ENCODE peak calls at places on chromosomes 1 and 21, in seven cellular contexts. One of them, this sample, is unnamed.

GRCh38 chr1:168097921-168098528 is 38.7 kb downstream of the GPR161 start:
- DNase-seq in H4: no peak
- DNase-seq in activated T-cell treated with anti-CD3 and anti-CD28 coated beads for 1 hour: no peak
- DNase-seq in H9: no peak
- DNase-seq in AG04450: no peak
- DNase-seq in activated naive CD4-positive, alpha-beta T cell: no peak
- DNase-seq in PC-9: no peak
- DNase-seq in this sample: no peak

GRCh38 chr1:50651476-50652263 is 228.4 kb upstream of the DMRTA2 start:
- DNase-seq in PC-9: no peak
- DNase-seq in H4: no peak
- DNase-seq in H9: no peak
- DNase-seq in activated T-cell treated with anti-CD3 and anti-CD28 coated beads for 1 hour: no peak
- DNase-seq in AG04450: no peak
- DNase-seq in activated naive CD4-positive, alpha-beta T cell: no peak
- DNase-seq in this sample: no peak

GRCh38 chr1:30807318-30808066 is 49.9 kb upstream of the LAPTM5 start:
- DNase-seq in H9: no peak
- DNase-seq in PC-9: no peak
- DNase-seq in AG04450: no peak
- DNase-seq in activated naive CD4-positive, alpha-beta T cell: no peak
- DNase-seq in H4: peak
- DNase-seq in activated T-cell treated with anti-CD3 and anti-CD28 coated beads for 1 hour: no peak
- DNase-seq in this sample: peak

GRCh38 chr1:116128669-116129068 is 17.5 kb downstream of the MAB21L3 start:
- DNase-seq in activated naive CD4-positive, alpha-beta T cell: no peak
- DNase-seq in PC-9: no peak
- DNase-seq in H9: no peak
- DNase-seq in activated T-cell treated with anti-CD3 and anti-CD28 coated beads for 1 hour: peak
- DNase-seq in AG04450: no peak
- DNase-seq in H4: no peak
- DNase-seq in this sample: no peak

GRCh38 chr1:207282049-207282448 is 39.4 kb upstream of the CD55 start:
- DNase-seq in H9: no peak
- DNase-seq in H4: peak
- DNase-seq in activated naive CD4-positive, alpha-beta T cell: no peak
- DNase-seq in PC-9: peak
- DNase-seq in activated T-cell treated with anti-CD3 and anti-CD28 coated beads for 1 hour: no peak
- DNase-seq in AG04450: no peak
- DNase-seq in this sample: no peak

GRCh38 chr1:200665851-200666250 is 3.9 kb downstream of the DDX59 start:
- DNase-seq in H4: no peak
- DNase-seq in activated naive CD4-positive, alpha-beta T cell: no peak
- DNase-seq in activated T-cell treated with anti-CD3 and anti-CD28 coated beads for 1 hour: no peak
- DNase-seq in PC-9: no peak
- DNase-seq in H9: no peak
- DNase-seq in AG04450: no peak
- DNase-seq in this sample: no peak

GRCh38 chr21:23960769-23961168 is 1646.5 kb downstream of the MRPL39 start:
- DNase-seq in AG04450: no peak
- DNase-seq in PC-9: no peak
- DNase-seq in H4: peak
- DNase-seq in activated T-cell treated with anti-CD3 and anti-CD28 coated beads for 1 hour: no peak
- DNase-seq in H9: no peak
- DNase-seq in activated naive CD4-positive, alpha-beta T cell: no peak
- DNase-seq in this sample: no peak

GRCh38 chr21:42447182-42447581 is 43.5 kb downstream of the UBASH3A start:
- DNase-seq in activated T-cell treated with anti-CD3 and anti-CD28 coated beads for 1 hour: no peak
- DNase-seq in activated naive CD4-positive, alpha-beta T cell: no peak
- DNase-seq in PC-9: no peak
- DNase-seq in H4: no peak
- DNase-seq in AG04450: no peak
- DNase-seq in H9: no peak
- DNase-seq in this sample: no peak

GRCh38 chr21:41622201-41622600 is 114.2 kb upstream of the TMPRSS2 start:
- DNase-seq in AG04450: no peak
- DNase-seq in H4: no peak
- DNase-seq in PC-9: no peak
- DNase-seq in activated naive CD4-positive, alpha-beta T cell: no peak
- DNase-seq in H9: no peak
- DNase-seq in activated T-cell treated with anti-CD3 and anti-CD28 coated beads for 1 hour: no peak
- DNase-seq in this sample: no peak

GRCh38 chr1:198032668-198033067 is 115.5 kb downstream of the LHX9 start:
- DNase-seq in PC-9: no peak
- DNase-seq in activated T-cell treated with anti-CD3 and anti-CD28 coated beads for 1 hour: no peak
- DNase-seq in AG04450: no peak
- DNase-seq in H4: no peak
- DNase-seq in H9: no peak
- DNase-seq in activated naive CD4-positive, alpha-beta T cell: no peak
- DNase-seq in this sample: no peak

GRCh38 chr1:152107289-152107983 is 7.8 kb downstream of the TCHH start:
- DNase-seq in activated naive CD4-positive, alpha-beta T cell: no peak
- DNase-seq in AG04450: no peak
- DNase-seq in PC-9: no peak
- DNase-seq in H4: no peak
- DNase-seq in H9: peak
- DNase-seq in activated T-cell treated with anti-CD3 and anti-CD28 coated beads for 1 hour: no peak
- DNase-seq in this sample: no peak

GRCh38 chr1:5388622-5389021 is 603.6 kb downstream of the NPHP4 start:
- DNase-seq in AG04450: no peak
- DNase-seq in activated T-cell treated with anti-CD3 and anti-CD28 coated beads for 1 hour: no peak
- DNase-seq in H9: no peak
- DNase-seq in H4: no peak
- DNase-seq in activated naive CD4-positive, alpha-beta T cell: no peak
- DNase-seq in PC-9: no peak
- DNase-seq in this sample: no peak